ENCODE peak calls at places on chromosome 6, in seven cellular contexts. R, J, Y, X, K, H and F are unnamed samples.
A peak's percentile ranks its signal among the peaks of the same experiment; 100 is the strongest.

GRCh38 chr6:100232791-100233573 is 231.7 kb downstream of the SIM1 start:
- DNase-seq in R (no peak), J (no peak), Y (no peak), X (no peak), K (no peak), H (no peak), F (no peak)

GRCh38 chr6:144585217-144585814 is 300.2 kb downstream of the UTRN start:
- DNase-seq in R (peak; percentile 61), J (no peak), Y (peak; percentile 48), X (peak; percentile 67), K (no peak), H (peak; percentile 40), F (peak; percentile 40)

GRCh38 chr6:36252005-36252404 is 17.9 kb upstream of the PNPLA1 start:
- DNase-seq in R (no peak), J (no peak), Y (no peak), X (no peak), K (no peak), H (no peak), F (no peak)

GRCh38 chr6:31498748-31499147 is 803 bp downstream of the MICB start:
- DNase-seq in R (no peak), J (no peak), Y (no peak), X (no peak), K (no peak), H (no peak), F (no peak)

GRCh38 chr6:9875605-9876353 is 539.1 kb downstream of the TFAP2A start:
- DNase-seq in R (no peak), J (no peak), Y (peak; percentile 9), X (no peak), K (no peak), H (no peak), F (no peak)

GRCh38 chr6:24126586-24127192 is 674 bp downstream of the NRSN1 start:
- DNase-seq in R (no peak), J (peak; percentile 7), Y (peak; percentile 43), X (peak; percentile 59), K (no peak), H (peak; percentile 28), F (no peak)

GRCh38 chr6:52994031-52994788 is 874 bp downstream of the GSTA4 start:
- DNase-seq in R (peak; percentile 75), J (no peak), Y (peak; percentile 73), X (peak; percentile 30), K (no peak), H (peak; percentile 35), F (peak; percentile 31)

GRCh38 chr6:17971128-17972073 is 16.0 kb downstream of the KIF13A start:
- DNase-seq in R (no peak), J (no peak), Y (peak; percentile 86), X (no peak), K (no peak), H (no peak), F (no peak)

GRCh38 chr6:170031096-170031471 is 259.8 kb downstream of the DLL1 start:
- DNase-seq in R (peak; percentile 96), J (no peak), Y (no peak), X (no peak), K (peak; percentile 70), H (no peak), F (peak; percentile 93)

GRCh38 chr6:29762051-29762450 is 38.8 kb downstream of the HLA-F start:
- DNase-seq in R (no peak), J (no peak), Y (no peak), X (no peak), K (no peak), H (no peak), F (no peak)

GRCh38 chr6:45448417-45449389 is 71.0 kb upstream of the SUPT3H start:
- DNase-seq in R (no peak), J (no peak), Y (peak; percentile 65), X (no peak), K (no peak), H (no peak), F (no peak)

GRCh38 chr6:37134622-37135191 is 35.2 kb upstream of the PIM1 start:
- DNase-seq in R (no peak), J (no peak), Y (peak; percentile 99), X (no peak), K (no peak), H (peak; percentile 79), F (no peak)

GRCh38 chr6:14799928-14800327 is 445.9 kb upstream of the JARID2 start:
- DNase-seq in R (no peak), J (peak; percentile 13), Y (peak; percentile 68), X (peak; percentile 91), K (peak; percentile 52), H (peak; percentile 52), F (peak; percentile 40)

GRCh38 chr6:170130201-170130621 is 160.7 kb downstream of the DLL1 start:
- DNase-seq in R (peak; percentile 39), J (no peak), Y (no peak), X (no peak), K (no peak), H (no peak), F (no peak)

GRCh38 chr6:131250121-131250520 is 114.9 kb downstream of the AKAP7 start:
- DNase-seq in R (no peak), J (peak; percentile 9), Y (peak; percentile 47), X (peak; percentile 64), K (peak; percentile 63), H (no peak), F (no peak)

GRCh38 chr6:40312213-40313015 is 274.8 kb downstream of the LRFN2 start:
- DNase-seq in R (no peak), J (no peak), Y (peak; percentile 6), X (no peak), K (no peak), H (no peak), F (no peak)

GRCh38 chr6:9540534-9541126 is 874.2 kb downstream of the TFAP2A start:
- DNase-seq in R (peak; percentile 0), J (no peak), Y (peak; percentile 72), X (peak; percentile 71), K (no peak), H (peak; percentile 35), F (peak; percentile 53)

GRCh38 chr6:89689732-89690131 is 51.2 kb upstream of the LYRM2 start:
- DNase-seq in R (no peak), J (no peak), Y (no peak), X (no peak), K (no peak), H (no peak), F (peak; percentile 14)

GRCh38 chr6:84758486-84758885 is 5.9 kb downstream of the TBX18 start:
- DNase-seq in R (no peak), J (no peak), Y (no peak), X (no peak), K (no peak), H (no peak), F (no peak)